ENCODE peak calls at places on chromosomes 11 and 22, in four cellular contexts. M is HCT116, J is BJ, R is foreskin fibroblast. O is an unnamed sample.

GRCh38 chr11:86374586-86374985 is at the start of gene CCDC81:
- DNase-seq in M (no peak), J (no peak), R (no peak), O (no peak)

GRCh38 chr11:61922539-61922938 is 5.2 kb upstream of the RAB3IL1 start:
- DNase-seq in M (no peak), J (peak), R (peak), O (no peak)

GRCh38 chr22:30390974-30391691 is 3.9 kb upstream of the RNF215 start:
- DNase-seq in M (peak), J (peak), R (peak), O (peak)

GRCh38 chr22:34067031-34067430 is 146.8 kb upstream of the LARGE1 start:
- DNase-seq in M (no peak), J (no peak), R (no peak), O (no peak)

GRCh38 chr22:39627865-39628562 is 57.5 kb downstream of the CACNA1I start:
- DNase-seq in M (no peak), J (no peak), R (no peak), O (no peak)

GRCh38 chr22:19139974-19140373 is 4.5 kb downstream of the ESS2 start:
- DNase-seq in M (no peak), J (no peak), R (no peak), O (no peak)

GRCh38 chr11:19959210-19959609 is 201.1 kb downstream of the DBX1 start:
- DNase-seq in M (no peak), J (no peak), R (no peak), O (no peak)

GRCh38 chr11:117528061-117528780 is 200.6 kb downstream of the CEP164 start:
- DNase-seq in M (no peak), J (no peak), R (no peak), O (no peak)

GRCh38 chr11:69220581-69221051 is 64.9 kb downstream of the SMIM38 start:
- DNase-seq in M (no peak), J (no peak), R (no peak), O (no peak)

GRCh38 chr11:35516361-35516760 is 9.1 kb downstream of the PAMR1 start:
- DNase-seq in M (no peak), J (no peak), R (no peak), O (no peak)

GRCh38 chr22:36872866-36873498 is 12.2 kb downstream of the NCF4 start:
- DNase-seq in M (no peak), J (no peak), R (no peak), O (no peak)

GRCh38 chr22:44891791-44892190 is 118.0 kb downstream of the PHF21B start:
- DNase-seq in M (no peak), J (no peak), R (no peak), O (no peak)

GRCh38 chr11:79052539-79052938 is 388.3 kb downstream of the TENM4 start:
- DNase-seq in M (no peak), J (no peak), R (no peak), O (no peak)
- TF ChIP-seq CTCF in M (no peak), J (peak), R (peak), O (peak)

DNA sequence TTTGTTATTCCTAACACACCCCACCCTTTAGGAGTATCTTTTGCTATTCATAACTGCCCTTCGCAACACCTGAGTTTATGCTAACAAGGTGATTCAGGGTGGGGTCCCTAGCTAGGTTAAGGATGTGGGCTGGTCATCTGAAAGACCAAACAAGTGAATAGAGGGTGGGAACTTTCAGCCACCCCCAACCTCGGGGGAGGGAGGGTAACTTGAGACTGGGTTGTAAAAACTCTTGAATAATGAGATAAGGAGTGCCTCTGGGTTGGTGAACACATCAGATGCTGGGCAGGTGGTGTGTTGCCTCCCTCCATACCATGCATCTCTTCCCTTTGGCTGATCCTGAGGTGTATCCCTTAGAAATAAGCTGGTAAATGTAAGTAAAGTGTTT is 111.5 kb downstream of the SWAP70 start:
- DNase-seq in M (no peak), J (no peak), R (no peak), O (no peak)
- H3K4me3 ChIP-seq in M (no peak), J (peak), R (peak), O (no peak)

GRCh38 chr22:25051073-25051472 is 98.6 kb downstream of the KIAA1671 start:
- DNase-seq in M (peak), J (no peak), R (no peak), O (no peak)
- TF ChIP-seq CTCF in M (no peak), J (peak), R (peak), O (peak)

GRCh38 chr11:76152086-76152658 is 54.1 kb downstream of the WNT11 start:
- DNase-seq in M (peak), J (no peak), R (peak), O (no peak)
- H3K4me3 ChIP-seq in M (no peak), J (no peak), R (no peak), O (peak)